ENCODE peak calls at places on chromosome 10, in four cellular contexts. One of them, this sample, is unnamed. For H3K79me2, the result is how much of the 10 kb centered on the place peaks cover.

GRCh38 chr10:59688921-59689351 is 20.7 kb downstream of the SLC16A9 start:
- DNase-seq in endothelial cell of umbilical vein: no peak
- DNase-seq in HCT116: no peak
- DNase-seq in SK-N-SH: no peak
- DNase-seq in this sample: no peak

GRCh38 chr10:72045586-72045985 is 42.8 kb downstream of the SPOCK2 start:
- DNase-seq in endothelial cell of umbilical vein: no peak
- DNase-seq in HCT116: no peak
- DNase-seq in SK-N-SH: no peak
- DNase-seq in this sample: no peak

GRCh38 chr10:129020621-129021020 is 446.4 kb upstream of the MGMT start:
- DNase-seq in endothelial cell of umbilical vein: no peak
- DNase-seq in HCT116: no peak
- DNase-seq in SK-N-SH: no peak
- DNase-seq in this sample: no peak

GRCh38 chr10:124999433-125000365 is 57.8 kb downstream of the ZRANB1 start:
- DNase-seq in endothelial cell of umbilical vein: peak
- DNase-seq in HCT116: no peak
- DNase-seq in SK-N-SH: peak
- DNase-seq in this sample: no peak

GRCh38 chr10:111137012-111137411 is 60.2 kb downstream of the ADRA2A start:
- DNase-seq in endothelial cell of umbilical vein: no peak
- DNase-seq in HCT116: no peak
- DNase-seq in SK-N-SH: no peak
- DNase-seq in this sample: no peak

GRCh38 chr10:44180321-44181154 is 204.4 kb downstream of the CXCL12 start:
- DNase-seq in endothelial cell of umbilical vein: no peak
- DNase-seq in HCT116: no peak
- DNase-seq in SK-N-SH: no peak
- DNase-seq in this sample: no peak

GRCh38 chr10:8596929-8597472 is 542.5 kb downstream of the GATA3 start:
- DNase-seq in endothelial cell of umbilical vein: no peak
- DNase-seq in HCT116: no peak
- DNase-seq in SK-N-SH: no peak
- DNase-seq in this sample: no peak

GRCh38 chr10:20494474-20494873 is 402.6 kb downstream of the NEBL start:
- DNase-seq in endothelial cell of umbilical vein: no peak
- DNase-seq in HCT116: no peak
- DNase-seq in SK-N-SH: no peak
- DNase-seq in this sample: peak

GRCh38 chr10:117342638-117343037 is 32.6 kb downstream of the PDZD8 start:
- DNase-seq in endothelial cell of umbilical vein: no peak
- DNase-seq in HCT116: no peak
- DNase-seq in SK-N-SH: no peak
- DNase-seq in this sample: no peak

GRCh38 chr10:102065561-102066420 is 642 bp downstream of the HPS6 start:
- DNase-seq in endothelial cell of umbilical vein: no peak
- DNase-seq in HCT116: no peak
- DNase-seq in SK-N-SH: peak
- DNase-seq in this sample: peak

GRCh38 chr10:105538933-105539332 is 897.8 kb downstream of the SORCS3 start:
- DNase-seq in endothelial cell of umbilical vein: no peak
- DNase-seq in HCT116: no peak
- DNase-seq in SK-N-SH: no peak
- DNase-seq in this sample: no peak

GRCh38 chr10:121956111-121957061 is 18.6 kb downstream of the NSMCE4A start:
- DNase-seq in endothelial cell of umbilical vein: peak
- DNase-seq in HCT116: no peak
- DNase-seq in SK-N-SH: no peak
- DNase-seq in this sample: no peak

GRCh38 chr10:16909961-16910794 is 93.0 kb upstream of the RSU1 start:
- DNase-seq in endothelial cell of umbilical vein: peak
- DNase-seq in HCT116: no peak
- DNase-seq in SK-N-SH: no peak
- DNase-seq in this sample: no peak

GRCh38 chr10:11232222-11232961 is 214.7 kb downstream of the CELF2 start:
- DNase-seq in endothelial cell of umbilical vein: no peak
- DNase-seq in HCT116: no peak
- DNase-seq in SK-N-SH: no peak
- DNase-seq in this sample: no peak

GRCh38 chr10:109982123-109982522 is 25.7 kb upstream of the ADD3 start:
- DNase-seq in endothelial cell of umbilical vein: no peak
- DNase-seq in HCT116: no peak
- DNase-seq in SK-N-SH: no peak
- DNase-seq in this sample: no peak

GRCh38 chr10:113381906-113382562 is 170.8 kb upstream of the HABP2 start:
- DNase-seq in endothelial cell of umbilical vein: peak
- DNase-seq in HCT116: no peak
- DNase-seq in SK-N-SH: no peak
- DNase-seq in this sample: peak

GRCh38 chr10:79979973-79980687 is 31.2 kb upstream of the SFTPD start:
- DNase-seq in endothelial cell of umbilical vein: no peak
- DNase-seq in HCT116: no peak
- DNase-seq in SK-N-SH: no peak
- DNase-seq in this sample: no peak

GRCh38 chr10:58963723-58964124 is 212.7 kb upstream of the PHYHIPL start:
- DNase-seq in endothelial cell of umbilical vein: no peak
- DNase-seq in HCT116: no peak
- DNase-seq in SK-N-SH: no peak
- DNase-seq in this sample: no peak

GRCh38 chr10:4195214-4195613 is 410.2 kb upstream of the KLF6 start:
- DNase-seq in endothelial cell of umbilical vein: no peak
- DNase-seq in HCT116: peak
- DNase-seq in SK-N-SH: no peak
- DNase-seq in this sample: peak

GRCh38 chr10:693506-693905 is 4.0 kb upstream of the DIP2C start:
- DNase-seq in endothelial cell of umbilical vein: no peak
- DNase-seq in HCT116: no peak
- DNase-seq in SK-N-SH: no peak
- DNase-seq in this sample: no peak

GRCh38 chr10:75652136-75652535 is 220.7 kb downstream of the LRMDA start:
- DNase-seq in endothelial cell of umbilical vein: no peak
- DNase-seq in HCT116: no peak
- DNase-seq in SK-N-SH: no peak
- DNase-seq in this sample: no peak

GRCh38 chr10:74113546-74113945 is 37.1 kb downstream of the AP3M1 start:
- DNase-seq in endothelial cell of umbilical vein: no peak
- DNase-seq in HCT116: no peak
- DNase-seq in SK-N-SH: peak
- DNase-seq in this sample: no peak

GRCh38 chr10:24462889-24463552 is 254.1 kb downstream of the KIAA1217 start:
- DNase-seq in endothelial cell of umbilical vein: no peak
- DNase-seq in HCT116: no peak
- DNase-seq in SK-N-SH: no peak
- DNase-seq in this sample: no peak

GRCh38 chr10:131846224-131847101 is 54.3 kb upstream of the PPP2R2D start:
- DNase-seq in endothelial cell of umbilical vein: no peak
- DNase-seq in HCT116: no peak
- DNase-seq in SK-N-SH: no peak
- DNase-seq in this sample: no peak

GRCh38 chr10:22491480-22491879 is 146.2 kb downstream of the SPAG6 start:
- DNase-seq in endothelial cell of umbilical vein: no peak
- DNase-seq in HCT116: no peak
- DNase-seq in SK-N-SH: no peak
- DNase-seq in this sample: no peak

GRCh38 chr10:81367132-81367531 is 507.9 kb upstream of the NRG3 start:
- DNase-seq in endothelial cell of umbilical vein: no peak
- DNase-seq in HCT116: no peak
- DNase-seq in SK-N-SH: no peak
- DNase-seq in this sample: no peak

GRCh38 chr10:52599586-52600200 is 172.9 kb downstream of the MBL2 start:
- DNase-seq in endothelial cell of umbilical vein: no peak
- DNase-seq in HCT116: no peak
- DNase-seq in SK-N-SH: peak
- DNase-seq in this sample: no peak

GRCh38 chr10:79443338-79444242 is 1.8 kb downstream of the ZCCHC24 start:
- DNase-seq in endothelial cell of umbilical vein: no peak
- DNase-seq in HCT116: no peak
- DNase-seq in SK-N-SH: no peak
- DNase-seq in this sample: no peak

GRCh38 chr10:36182059-36182654 is 540.1 kb upstream of the FZD8 start:
- DNase-seq in endothelial cell of umbilical vein: peak
- DNase-seq in HCT116: no peak
- DNase-seq in SK-N-SH: no peak
- DNase-seq in this sample: no peak

GRCh38 chr10:28681345-28681763 is 4.0 kb downstream of the BAMBI start:
- DNase-seq in endothelial cell of umbilical vein: no peak
- DNase-seq in HCT116: no peak
- DNase-seq in SK-N-SH: peak
- DNase-seq in this sample: no peak

GRCh38 chr10:121524138-121524817 is 74.0 kb downstream of the FGFR2 start:
- DNase-seq in endothelial cell of umbilical vein: no peak
- DNase-seq in HCT116: no peak
- DNase-seq in SK-N-SH: no peak
- DNase-seq in this sample: no peak

GRCh38 chr10:102596506-102596971 is 47.7 kb upstream of the TRIM8 start:
- DNase-seq in endothelial cell of umbilical vein: peak
- DNase-seq in HCT116: peak
- DNase-seq in SK-N-SH: peak
- DNase-seq in this sample: peak

GRCh38 chr10:73865459-73866442 is 8.6 kb downstream of the CAMK2G start:
- DNase-seq in endothelial cell of umbilical vein: no peak
- DNase-seq in HCT116: no peak
- DNase-seq in SK-N-SH: no peak
- DNase-seq in this sample: no peak

GRCh38 chr10:96797485-96797884 is 34.6 kb upstream of the LCOR start:
- DNase-seq in endothelial cell of umbilical vein: no peak
- DNase-seq in HCT116: no peak
- DNase-seq in SK-N-SH: no peak
- DNase-seq in this sample: no peak
- H3K79me2 ChIP-seq in endothelial cell of umbilical vein: under half
- H3K79me2 ChIP-seq in HCT116: under half
- H3K79me2 ChIP-seq in SK-N-SH: under half
- H3K79me2 ChIP-seq in this sample: under half

DNA sequence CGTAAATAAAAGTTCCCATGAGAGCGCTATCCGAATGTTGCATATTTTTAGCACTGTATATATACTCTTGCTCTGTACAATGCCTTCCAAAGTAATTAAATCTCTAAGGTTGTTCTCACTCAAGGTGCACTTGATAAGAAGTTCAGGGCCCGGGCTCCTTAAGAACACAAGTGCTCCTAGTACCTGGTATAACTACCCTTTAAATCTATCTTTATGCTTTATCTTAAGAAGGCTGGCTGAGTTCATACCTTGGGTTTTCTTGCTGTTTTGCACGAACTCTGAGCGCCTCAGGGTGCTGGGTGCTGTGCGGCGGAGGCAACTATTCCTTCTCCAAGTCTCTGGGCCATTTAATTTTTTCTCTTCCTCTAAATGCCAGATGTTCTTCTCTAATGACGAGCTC is 80.4 kb downstream of the DNMBP start:
- DNase-seq in endothelial cell of umbilical vein: no peak
- DNase-seq in HCT116: no peak
- DNase-seq in SK-N-SH: no peak
- DNase-seq in this sample: no peak
- H3K79me2 ChIP-seq in endothelial cell of umbilical vein: half or more
- H3K79me2 ChIP-seq in HCT116: half or more
- H3K79me2 ChIP-seq in SK-N-SH: half or more
- H3K79me2 ChIP-seq in this sample: under half

GRCh38 chr10:5482016-5482415 is 17.4 kb downstream of the CALML5 start:
- DNase-seq in endothelial cell of umbilical vein: no peak
- DNase-seq in HCT116: no peak
- DNase-seq in SK-N-SH: no peak
- DNase-seq in this sample: no peak

GRCh38 chr10:5478694-5479305 is 20.6 kb downstream of the CALML5 start:
- DNase-seq in endothelial cell of umbilical vein: no peak
- DNase-seq in HCT116: no peak
- DNase-seq in SK-N-SH: peak
- DNase-seq in this sample: no peak

GRCh38 chr10:5479481-5480161 is 19.7 kb downstream of the CALML5 start:
- DNase-seq in endothelial cell of umbilical vein: no peak
- DNase-seq in HCT116: no peak
- DNase-seq in SK-N-SH: no peak
- DNase-seq in this sample: no peak

GRCh38 chr10:5480162-5480931 is 19.0 kb downstream of the CALML5 start:
- DNase-seq in endothelial cell of umbilical vein: no peak
- DNase-seq in HCT116: no peak
- DNase-seq in SK-N-SH: no peak
- DNase-seq in this sample: no peak

GRCh38 chr10:5481121-5481520 is 18.2 kb downstream of the CALML5 start:
- DNase-seq in endothelial cell of umbilical vein: no peak
- DNase-seq in HCT116: no peak
- DNase-seq in SK-N-SH: no peak
- DNase-seq in this sample: no peak
- H3K79me2 ChIP-seq in endothelial cell of umbilical vein: under half
- H3K79me2 ChIP-seq in HCT116: under half
- H3K79me2 ChIP-seq in SK-N-SH: under half
- H3K79me2 ChIP-seq in this sample: under half

DNA sequence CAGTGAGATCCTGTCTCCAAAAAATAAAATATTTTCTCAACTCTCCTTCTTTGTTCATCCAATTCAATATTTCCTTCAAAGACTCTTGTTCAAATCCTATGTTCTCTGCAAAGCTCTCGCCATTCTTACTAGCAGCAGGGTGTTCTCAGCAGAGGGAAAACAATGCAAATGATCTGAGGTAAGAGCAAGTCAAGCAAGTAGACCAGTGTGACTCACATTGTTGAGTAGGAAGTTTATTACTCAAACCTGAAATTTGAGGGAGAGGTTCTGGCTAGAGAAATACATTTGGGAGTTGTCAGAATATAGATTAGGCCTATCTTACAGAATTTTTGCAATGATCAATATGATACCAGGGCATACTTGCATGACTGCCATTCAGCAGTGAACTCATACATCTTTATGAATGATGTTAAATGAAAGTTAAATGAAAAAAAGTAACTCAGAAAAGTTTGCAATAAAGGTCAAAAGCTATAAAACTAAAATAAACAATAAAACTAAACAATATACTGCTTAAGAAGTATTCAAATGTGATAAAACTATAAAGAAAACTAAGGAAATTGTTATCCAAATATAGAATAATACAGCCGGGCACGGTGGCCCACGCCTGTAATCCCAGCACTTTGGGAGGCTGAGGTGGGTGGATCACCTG is 5.8 kb downstream of the IDE start:
- DNase-seq in endothelial cell of umbilical vein: peak
- DNase-seq in HCT116: no peak
- DNase-seq in SK-N-SH: no peak
- DNase-seq in this sample: no peak
- H3K79me2 ChIP-seq in endothelial cell of umbilical vein: half or more
- H3K79me2 ChIP-seq in HCT116: half or more
- H3K79me2 ChIP-seq in SK-N-SH: half or more
- H3K79me2 ChIP-seq in this sample: under half

DNA sequence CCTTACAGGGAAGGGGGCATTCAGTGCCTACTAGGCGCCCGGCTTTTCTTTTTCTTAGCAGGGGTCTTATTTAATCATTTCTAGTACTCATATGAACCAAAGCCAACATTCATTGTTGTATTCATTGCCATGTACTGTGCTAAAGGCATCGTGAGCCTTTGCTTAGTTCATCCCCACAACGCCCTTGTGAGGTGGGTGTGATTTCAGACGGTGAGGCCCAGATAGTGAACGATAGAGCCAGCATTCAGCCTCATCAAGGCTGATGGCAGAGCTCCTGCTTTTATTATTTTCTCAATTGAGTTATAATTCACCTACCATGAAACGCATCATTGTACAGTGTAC is 50.0 kb downstream of the HK1 start:
- DNase-seq in endothelial cell of umbilical vein: no peak
- DNase-seq in HCT116: no peak
- DNase-seq in SK-N-SH: no peak
- DNase-seq in this sample: no peak
- H3K79me2 ChIP-seq in endothelial cell of umbilical vein: half or more
- H3K79me2 ChIP-seq in HCT116: half or more
- H3K79me2 ChIP-seq in SK-N-SH: half or more
- H3K79me2 ChIP-seq in this sample: under half

GRCh38 chr10:62023289-62023688 is 121.8 kb downstream of the ARID5B start:
- DNase-seq in endothelial cell of umbilical vein: no peak
- DNase-seq in HCT116: no peak
- DNase-seq in SK-N-SH: no peak
- DNase-seq in this sample: no peak
- H3K79me2 ChIP-seq in endothelial cell of umbilical vein: under half
- H3K79me2 ChIP-seq in HCT116: under half
- H3K79me2 ChIP-seq in SK-N-SH: under half
- H3K79me2 ChIP-seq in this sample: under half